ENCODE peak calls at places on chromosomes 16 and 17, in nine cellular contexts. One of them, this sample, is unnamed.

GRCh38 chr16:3879258-3879886 is 1.1 kb downstream of the CREBBP start:
- DNase-seq in activated CD8-positive, alpha-beta memory T cell treated with anti-CD3 and anti-CD28 coated beads for 1 hour: no peak
- DNase-seq in amygdala: no peak
- DNase-seq in CD8-positive, alpha-beta T cell: no peak
- DNase-seq in prostate gland: peak; percentile 14
- DNase-seq in hepatocyte: peak; percentile 40
- DNase-seq in COR-L47: no peak
- DNase-seq in head of caudate nucleus: peak; percentile 27
- DNase-seq in cardiac muscle cell: peak; percentile 64
- DNase-seq in this sample: no peak

GRCh38 chr16:54588026-54588425 is 301.4 kb upstream of the IRX3 start:
- DNase-seq in activated CD8-positive, alpha-beta memory T cell treated with anti-CD3 and anti-CD28 coated beads for 1 hour: no peak
- DNase-seq in amygdala: no peak
- DNase-seq in CD8-positive, alpha-beta T cell: no peak
- DNase-seq in prostate gland: no peak
- DNase-seq in hepatocyte: no peak
- DNase-seq in COR-L47: no peak
- DNase-seq in head of caudate nucleus: no peak
- DNase-seq in cardiac muscle cell: no peak
- DNase-seq in this sample: no peak

GRCh38 chr16:47366228-47366627 is 94.6 kb downstream of the ITFG1 start:
- DNase-seq in activated CD8-positive, alpha-beta memory T cell treated with anti-CD3 and anti-CD28 coated beads for 1 hour: no peak
- DNase-seq in amygdala: no peak
- DNase-seq in CD8-positive, alpha-beta T cell: no peak
- DNase-seq in prostate gland: no peak
- DNase-seq in hepatocyte: no peak
- DNase-seq in COR-L47: no peak
- DNase-seq in head of caudate nucleus: no peak
- DNase-seq in cardiac muscle cell: no peak
- DNase-seq in this sample: no peak

GRCh38 chr16:54166342-54166865 is 120.2 kb downstream of the IRX3 start:
- DNase-seq in activated CD8-positive, alpha-beta memory T cell treated with anti-CD3 and anti-CD28 coated beads for 1 hour: no peak
- DNase-seq in amygdala: no peak
- DNase-seq in CD8-positive, alpha-beta T cell: no peak
- DNase-seq in prostate gland: no peak
- DNase-seq in hepatocyte: no peak
- DNase-seq in COR-L47: no peak
- DNase-seq in head of caudate nucleus: no peak
- DNase-seq in cardiac muscle cell: no peak
- DNase-seq in this sample: no peak

GRCh38 chr16:84132527-84133285 is 12.3 kb downstream of the HSDL1 start:
- DNase-seq in activated CD8-positive, alpha-beta memory T cell treated with anti-CD3 and anti-CD28 coated beads for 1 hour: no peak
- DNase-seq in amygdala: no peak
- DNase-seq in CD8-positive, alpha-beta T cell: no peak
- DNase-seq in prostate gland: no peak
- DNase-seq in hepatocyte: no peak
- DNase-seq in COR-L47: no peak
- DNase-seq in head of caudate nucleus: no peak
- DNase-seq in cardiac muscle cell: no peak
- DNase-seq in this sample: no peak

GRCh38 chr16:1012722-1013592 is 31.4 kb downstream of the SOX8 start:
- DNase-seq in activated CD8-positive, alpha-beta memory T cell treated with anti-CD3 and anti-CD28 coated beads for 1 hour: no peak
- DNase-seq in amygdala: no peak
- DNase-seq in CD8-positive, alpha-beta T cell: no peak
- DNase-seq in prostate gland: no peak
- DNase-seq in hepatocyte: no peak
- DNase-seq in COR-L47: no peak
- DNase-seq in head of caudate nucleus: no peak
- DNase-seq in cardiac muscle cell: no peak
- DNase-seq in this sample: no peak

GRCh38 chr17:81147701-81148100 is 17.6 kb upstream of the PVALEF start:
- DNase-seq in activated CD8-positive, alpha-beta memory T cell treated with anti-CD3 and anti-CD28 coated beads for 1 hour: no peak
- DNase-seq in amygdala: no peak
- DNase-seq in CD8-positive, alpha-beta T cell: no peak
- DNase-seq in prostate gland: no peak
- DNase-seq in hepatocyte: no peak
- DNase-seq in COR-L47: no peak
- DNase-seq in head of caudate nucleus: no peak
- DNase-seq in cardiac muscle cell: no peak
- DNase-seq in this sample: no peak

GRCh38 chr16:19517424-19518089 is 4.3 kb downstream of the GDE1 start:
- DNase-seq in activated CD8-positive, alpha-beta memory T cell treated with anti-CD3 and anti-CD28 coated beads for 1 hour: no peak
- DNase-seq in amygdala: no peak
- DNase-seq in CD8-positive, alpha-beta T cell: no peak
- DNase-seq in prostate gland: no peak
- DNase-seq in hepatocyte: no peak
- DNase-seq in COR-L47: no peak
- DNase-seq in head of caudate nucleus: no peak
- DNase-seq in cardiac muscle cell: no peak
- DNase-seq in this sample: no peak

GRCh38 chr17:39979865-39980401 is 674 bp upstream of the PSMD3 start:
- DNase-seq in activated CD8-positive, alpha-beta memory T cell treated with anti-CD3 and anti-CD28 coated beads for 1 hour: no peak
- DNase-seq in amygdala: no peak
- DNase-seq in CD8-positive, alpha-beta T cell: no peak
- DNase-seq in prostate gland: no peak
- DNase-seq in hepatocyte: peak; percentile 60
- DNase-seq in COR-L47: peak; percentile 20
- DNase-seq in head of caudate nucleus: peak; percentile 15
- DNase-seq in cardiac muscle cell: peak; percentile 44
- DNase-seq in this sample: no peak

GRCh38 chr17:18946536-18946935 is 5.4 kb upstream of the SLC5A10 start:
- DNase-seq in activated CD8-positive, alpha-beta memory T cell treated with anti-CD3 and anti-CD28 coated beads for 1 hour: no peak
- DNase-seq in amygdala: no peak
- DNase-seq in CD8-positive, alpha-beta T cell: no peak
- DNase-seq in prostate gland: no peak
- DNase-seq in hepatocyte: no peak
- DNase-seq in COR-L47: no peak
- DNase-seq in head of caudate nucleus: no peak
- DNase-seq in cardiac muscle cell: peak; percentile 15
- DNase-seq in this sample: no peak

GRCh38 chr17:17188586-17188985 is 17.5 kb downstream of the PLD6 start:
- DNase-seq in activated CD8-positive, alpha-beta memory T cell treated with anti-CD3 and anti-CD28 coated beads for 1 hour: no peak
- DNase-seq in amygdala: no peak
- DNase-seq in CD8-positive, alpha-beta T cell: no peak
- DNase-seq in prostate gland: no peak
- DNase-seq in hepatocyte: no peak
- DNase-seq in COR-L47: no peak
- DNase-seq in head of caudate nucleus: no peak
- DNase-seq in cardiac muscle cell: no peak
- DNase-seq in this sample: no peak

GRCh38 chr16:20401066-20401465 is 3.5 kb downstream of the PDILT start:
- DNase-seq in activated CD8-positive, alpha-beta memory T cell treated with anti-CD3 and anti-CD28 coated beads for 1 hour: no peak
- DNase-seq in amygdala: no peak
- DNase-seq in CD8-positive, alpha-beta T cell: no peak
- DNase-seq in prostate gland: no peak
- DNase-seq in hepatocyte: no peak
- DNase-seq in COR-L47: no peak
- DNase-seq in head of caudate nucleus: no peak
- DNase-seq in cardiac muscle cell: no peak
- DNase-seq in this sample: no peak

GRCh38 chr16:65525743-65526142 is 403.9 kb upstream of the CDH11 start:
- DNase-seq in activated CD8-positive, alpha-beta memory T cell treated with anti-CD3 and anti-CD28 coated beads for 1 hour: no peak
- DNase-seq in amygdala: no peak
- DNase-seq in CD8-positive, alpha-beta T cell: no peak
- DNase-seq in prostate gland: no peak
- DNase-seq in hepatocyte: no peak
- DNase-seq in COR-L47: no peak
- DNase-seq in head of caudate nucleus: no peak
- DNase-seq in cardiac muscle cell: no peak
- DNase-seq in this sample: no peak

GRCh38 chr16:1427473-1428461 is 3.1 kb upstream of the PERCC1 start:
- DNase-seq in activated CD8-positive, alpha-beta memory T cell treated with anti-CD3 and anti-CD28 coated beads for 1 hour: no peak
- DNase-seq in amygdala: no peak
- DNase-seq in CD8-positive, alpha-beta T cell: no peak
- DNase-seq in prostate gland: no peak
- DNase-seq in hepatocyte: no peak
- DNase-seq in COR-L47: no peak
- DNase-seq in head of caudate nucleus: no peak
- DNase-seq in cardiac muscle cell: no peak
- DNase-seq in this sample: no peak

GRCh38 chr17:17906418-17907215 is 65.6 kb downstream of the TOM1L2 start:
- DNase-seq in activated CD8-positive, alpha-beta memory T cell treated with anti-CD3 and anti-CD28 coated beads for 1 hour: no peak
- DNase-seq in amygdala: no peak
- DNase-seq in CD8-positive, alpha-beta T cell: no peak
- DNase-seq in prostate gland: peak; percentile 62
- DNase-seq in hepatocyte: no peak
- DNase-seq in COR-L47: no peak
- DNase-seq in head of caudate nucleus: no peak
- DNase-seq in cardiac muscle cell: no peak
- DNase-seq in this sample: no peak

GRCh38 chr17:910503-911194 is 68.9 kb downstream of the NXN start:
- DNase-seq in activated CD8-positive, alpha-beta memory T cell treated with anti-CD3 and anti-CD28 coated beads for 1 hour: no peak
- DNase-seq in amygdala: no peak
- DNase-seq in CD8-positive, alpha-beta T cell: no peak
- DNase-seq in prostate gland: no peak
- DNase-seq in hepatocyte: no peak
- DNase-seq in COR-L47: no peak
- DNase-seq in head of caudate nucleus: no peak
- DNase-seq in cardiac muscle cell: no peak
- DNase-seq in this sample: peak; percentile 86

GRCh38 chr16:56914896-56915295 is 17.0 kb upstream of the HERPUD1 start:
- DNase-seq in activated CD8-positive, alpha-beta memory T cell treated with anti-CD3 and anti-CD28 coated beads for 1 hour: no peak
- DNase-seq in amygdala: no peak
- DNase-seq in CD8-positive, alpha-beta T cell: no peak
- DNase-seq in prostate gland: no peak
- DNase-seq in hepatocyte: no peak
- DNase-seq in COR-L47: no peak
- DNase-seq in head of caudate nucleus: no peak
- DNase-seq in cardiac muscle cell: no peak
- DNase-seq in this sample: no peak

GRCh38 chr17:30545024-30545423 is 67.8 kb downstream of the GOSR1 start:
- DNase-seq in activated CD8-positive, alpha-beta memory T cell treated with anti-CD3 and anti-CD28 coated beads for 1 hour: no peak
- DNase-seq in amygdala: no peak
- DNase-seq in CD8-positive, alpha-beta T cell: no peak
- DNase-seq in prostate gland: no peak
- DNase-seq in hepatocyte: no peak
- DNase-seq in COR-L47: no peak
- DNase-seq in head of caudate nucleus: no peak
- DNase-seq in cardiac muscle cell: no peak
- DNase-seq in this sample: no peak

GRCh38 chr16:3086596-3087242 is 12.4 kb downstream of the ZSCAN10 start:
- DNase-seq in activated CD8-positive, alpha-beta memory T cell treated with anti-CD3 and anti-CD28 coated beads for 1 hour: no peak
- DNase-seq in amygdala: no peak
- DNase-seq in CD8-positive, alpha-beta T cell: no peak
- DNase-seq in prostate gland: no peak
- DNase-seq in hepatocyte: no peak
- DNase-seq in COR-L47: no peak
- DNase-seq in head of caudate nucleus: no peak
- DNase-seq in cardiac muscle cell: no peak
- DNase-seq in this sample: no peak

GRCh38 chr17:44010966-44011647 is 3.7 kb downstream of the TMEM101 start:
- DNase-seq in activated CD8-positive, alpha-beta memory T cell treated with anti-CD3 and anti-CD28 coated beads for 1 hour: no peak
- DNase-seq in amygdala: no peak
- DNase-seq in CD8-positive, alpha-beta T cell: no peak
- DNase-seq in prostate gland: no peak
- DNase-seq in hepatocyte: no peak
- DNase-seq in COR-L47: no peak
- DNase-seq in head of caudate nucleus: no peak
- DNase-seq in cardiac muscle cell: peak; percentile 23
- DNase-seq in this sample: peak; percentile 67

GRCh38 chr17:65557349-65558310 is 3.8 kb downstream of the AXIN2 start:
- DNase-seq in activated CD8-positive, alpha-beta memory T cell treated with anti-CD3 and anti-CD28 coated beads for 1 hour: no peak
- DNase-seq in amygdala: no peak
- DNase-seq in CD8-positive, alpha-beta T cell: peak; percentile 12
- DNase-seq in prostate gland: no peak
- DNase-seq in hepatocyte: peak; percentile 73
- DNase-seq in COR-L47: no peak
- DNase-seq in head of caudate nucleus: no peak
- DNase-seq in cardiac muscle cell: no peak
- DNase-seq in this sample: peak; percentile 25

GRCh38 chr16:28063611-28064061 is at the start of gene GSG1L:
- DNase-seq in activated CD8-positive, alpha-beta memory T cell treated with anti-CD3 and anti-CD28 coated beads for 1 hour: no peak
- DNase-seq in amygdala: no peak
- DNase-seq in CD8-positive, alpha-beta T cell: no peak
- DNase-seq in prostate gland: no peak
- DNase-seq in hepatocyte: peak; percentile 32
- DNase-seq in COR-L47: no peak
- DNase-seq in head of caudate nucleus: peak; percentile 36
- DNase-seq in cardiac muscle cell: peak; percentile 37
- DNase-seq in this sample: no peak

GRCh38 chr16:11257131-11257938 is 1.3 kb upstream of the SOCS1 start:
- DNase-seq in activated CD8-positive, alpha-beta memory T cell treated with anti-CD3 and anti-CD28 coated beads for 1 hour: no peak
- DNase-seq in amygdala: peak; percentile 20
- DNase-seq in CD8-positive, alpha-beta T cell: no peak
- DNase-seq in prostate gland: peak; percentile 73
- DNase-seq in hepatocyte: peak; percentile 89
- DNase-seq in COR-L47: peak; percentile 73
- DNase-seq in head of caudate nucleus: peak; percentile 81
- DNase-seq in cardiac muscle cell: peak; percentile 82
- DNase-seq in this sample: peak; percentile 76